ENCODE peak calls at places on chromosome 3, in six cellular contexts. V, X, B, D, A and U are unnamed samples.

GRCh38 chr3:38702231-38702630 is 52.7 kb upstream of the SCN5A start:
- DNase-seq in V (no peak), X (no peak), B (no peak), D (no peak), A (no peak), U (no peak)

GRCh38 chr3:142931222-142931621 is 32.3 kb downstream of the PAQR9 start:
- DNase-seq in V (no peak), X (no peak), B (peak), D (no peak), A (no peak), U (peak)

GRCh38 chr3:28912120-28912885 is 368.6 kb upstream of the RBMS3 start:
- DNase-seq in V (no peak), X (no peak), B (no peak), D (no peak), A (no peak), U (no peak)

GRCh38 chr3:68162644-68163043 is 508.2 kb upstream of the SUCLG2 start:
- DNase-seq in V (no peak), X (no peak), B (no peak), D (no peak), A (no peak), U (no peak)

GRCh38 chr3:46449755-46450552 is 14.8 kb downstream of the LTF start:
- DNase-seq in V (no peak), X (no peak), B (peak), D (no peak), A (no peak), U (no peak)

GRCh38 chr3:186283651-186284445 is 78.2 kb downstream of the DGKG start:
- DNase-seq in V (no peak), X (no peak), B (no peak), D (no peak), A (no peak), U (no peak)

GRCh38 chr3:172040976-172041963 is 1.9 kb downstream of the FNDC3B start:
- DNase-seq in V (no peak), X (no peak), B (no peak), D (no peak), A (no peak), U (no peak)

GRCh38 chr3:184361532-184361931 is at the start of the genes CLCN2 and POLR2H:
- DNase-seq in V (peak), X (peak), B (peak), D (peak), A (peak), U (peak)

GRCh38 chr3:56122911-56123310 is 345.4 kb downstream of the ERC2 start:
- DNase-seq in V (no peak), X (no peak), B (no peak), D (no peak), A (no peak), U (no peak)

GRCh38 chr3:156745766-156746165 is 71.4 kb downstream of the TIPARP start:
- DNase-seq in V (no peak), X (no peak), B (no peak), D (no peak), A (no peak), U (no peak)

GRCh38 chr3:905217-905616 is 187.6 kb upstream of the CNTN6 start:
- DNase-seq in V (no peak), X (no peak), B (no peak), D (no peak), A (no peak), U (no peak)

GRCh38 chr3:187741403-187742350 is 3.6 kb downstream of the BCL6 start:
- DNase-seq in V (peak), X (peak), B (peak), D (peak), A (peak), U (peak)

GRCh38 chr3:122563717-122564025 is 429 bp downstream of the PARP9 start:
- DNase-seq in V (peak), X (peak), B (no peak), D (peak), A (no peak), U (peak)

GRCh38 chr3:61832375-61833229 is 271.2 kb downstream of the PTPRG start:
- DNase-seq in V (no peak), X (no peak), B (no peak), D (no peak), A (no peak), U (no peak)

GRCh38 chr3:115623414-115623868 is at the start of gene GAP43:
- DNase-seq in V (no peak), X (no peak), B (peak), D (peak), A (no peak), U (peak)

GRCh38 chr3:28335246-28335645 is 13.3 kb upstream of the ZCWPW2 start:
- DNase-seq in V (no peak), X (no peak), B (no peak), D (no peak), A (no peak), U (no peak)